ENCODE peak calls at places on chromosome 2, in five cellular contexts. T is NCI-H510A, U is Kasumi-1, L is pons, D is left kidney. Y is an unnamed sample.

GRCh38 chr2:168030862-168031624 is 216.4 kb downstream of the STK39 start:
- DNase-seq in T (no peak), U (no peak), L (no peak), D (no peak), Y (no peak)

GRCh38 chr2:28972778-28973335 is 8.2 kb upstream of the TOGARAM2 start:
- DNase-seq in T (no peak), U (no peak), L (no peak), D (no peak), Y (no peak)

GRCh38 chr2:180472133-180472532 is 465.0 kb upstream of the CWC22 start:
- DNase-seq in T (no peak), U (no peak), L (no peak), D (no peak), Y (no peak)

GRCh38 chr2:231929961-231930600 is 3.9 kb upstream of the NPPC start:
- DNase-seq in T (no peak), U (no peak), L (no peak), D (peak; percentile 51), Y (no peak)

GRCh38 chr2:215983581-215984351 is 29.6 kb downstream of the MREG start:
- DNase-seq in T (no peak), U (no peak), L (no peak), D (no peak), Y (no peak)

GRCh38 chr2:29042581-29043075 is 31.7 kb downstream of the PCARE start:
- DNase-seq in T (no peak), U (no peak), L (no peak), D (peak; percentile 90), Y (no peak)

GRCh38 chr2:146363731-146364130 is 1481.1 kb upstream of the ACVR2A start:
- DNase-seq in T (no peak), U (no peak), L (no peak), D (no peak), Y (no peak)

GRCh38 chr2:239775623-239776440 is 249.3 kb downstream of the NDUFA10 start:
- DNase-seq in T (no peak), U (no peak), L (no peak), D (no peak), Y (no peak)

Y was measured in NCI-H2107.